ENCODE peak calls at places on chromosome 2, in nine cellular contexts. One of them, this sample, is unnamed.

GRCh38 chr2:125086313-125087184 is 1061.5 kb downstream of the CNTNAP5 start:
- DNase-seq in islet precursor cell: no peak
- DNase-seq in IMR-90: no peak
- DNase-seq in Ammon's horn: no peak
- DNase-seq in T1000: no peak
- DNase-seq in ureter: no peak
- DNase-seq in neural crest cell: no peak
- DNase-seq in stimulated activated CD8-positive, alpha-beta memory T cell treated with anti-CD3 and anti-CD28 coated beads, Interleukin-15, amount 100 ng/mL, for 48 hours: no peak
- DNase-seq in glomerular endothelial cell: no peak
- DNase-seq in this sample: no peak

GRCh38 chr2:120465012-120465700 is 119.2 kb downstream of the INHBB start:
- DNase-seq in neural crest cell: no peak
- DNase-seq in islet precursor cell: no peak
- DNase-seq in T1000: no peak
- DNase-seq in Ammon's horn: no peak
- DNase-seq in ureter: no peak
- DNase-seq in stimulated activated CD8-positive, alpha-beta memory T cell treated with anti-CD3 and anti-CD28 coated beads, Interleukin-15, amount 100 ng/mL, for 48 hours: no peak
- DNase-seq in glomerular endothelial cell: no peak
- DNase-seq in IMR-90: no peak
- DNase-seq in this sample: no peak

GRCh38 chr2:24076849-24077534 is 866 bp upstream of the SF3B6 start:
- DNase-seq in IMR-90: no peak
- DNase-seq in glomerular endothelial cell: no peak
- DNase-seq in ureter: no peak
- DNase-seq in neural crest cell: no peak
- DNase-seq in T1000: no peak
- DNase-seq in Ammon's horn: peak
- DNase-seq in stimulated activated CD8-positive, alpha-beta memory T cell treated with anti-CD3 and anti-CD28 coated beads, Interleukin-15, amount 100 ng/mL, for 48 hours: no peak
- DNase-seq in islet precursor cell: no peak
- DNase-seq in this sample: no peak

GRCh38 chr2:191754103-191754502 is 76.2 kb downstream of the NABP1 start:
- DNase-seq in Ammon's horn: no peak
- DNase-seq in T1000: no peak
- DNase-seq in islet precursor cell: no peak
- DNase-seq in glomerular endothelial cell: no peak
- DNase-seq in neural crest cell: no peak
- DNase-seq in ureter: no peak
- DNase-seq in IMR-90: no peak
- DNase-seq in stimulated activated CD8-positive, alpha-beta memory T cell treated with anti-CD3 and anti-CD28 coated beads, Interleukin-15, amount 100 ng/mL, for 48 hours: no peak
- DNase-seq in this sample: no peak

GRCh38 chr2:143015681-143016080 is 113.5 kb upstream of the ARHGAP15 start:
- DNase-seq in stimulated activated CD8-positive, alpha-beta memory T cell treated with anti-CD3 and anti-CD28 coated beads, Interleukin-15, amount 100 ng/mL, for 48 hours: no peak
- DNase-seq in IMR-90: peak
- DNase-seq in islet precursor cell: no peak
- DNase-seq in neural crest cell: no peak
- DNase-seq in T1000: no peak
- DNase-seq in Ammon's horn: no peak
- DNase-seq in ureter: no peak
- DNase-seq in glomerular endothelial cell: no peak
- DNase-seq in this sample: no peak

GRCh38 chr2:210873631-210874030 is 317.2 kb downstream of the CPS1 start:
- DNase-seq in IMR-90: no peak
- DNase-seq in islet precursor cell: no peak
- DNase-seq in neural crest cell: no peak
- DNase-seq in T1000: no peak
- DNase-seq in ureter: no peak
- DNase-seq in stimulated activated CD8-positive, alpha-beta memory T cell treated with anti-CD3 and anti-CD28 coated beads, Interleukin-15, amount 100 ng/mL, for 48 hours: no peak
- DNase-seq in glomerular endothelial cell: no peak
- DNase-seq in Ammon's horn: no peak
- DNase-seq in this sample: no peak

GRCh38 chr2:64654993-64655666 is 1.4 kb upstream of the SERTAD2 start:
- DNase-seq in islet precursor cell: no peak
- DNase-seq in ureter: no peak
- DNase-seq in Ammon's horn: no peak
- DNase-seq in T1000: no peak
- DNase-seq in stimulated activated CD8-positive, alpha-beta memory T cell treated with anti-CD3 and anti-CD28 coated beads, Interleukin-15, amount 100 ng/mL, for 48 hours: no peak
- DNase-seq in IMR-90: no peak
- DNase-seq in glomerular endothelial cell: no peak
- DNase-seq in neural crest cell: no peak
- DNase-seq in this sample: no peak

GRCh38 chr2:74080346-74080745 is 67.4 kb downstream of the BOLA3 start:
- DNase-seq in T1000: no peak
- DNase-seq in stimulated activated CD8-positive, alpha-beta memory T cell treated with anti-CD3 and anti-CD28 coated beads, Interleukin-15, amount 100 ng/mL, for 48 hours: no peak
- DNase-seq in islet precursor cell: no peak
- DNase-seq in neural crest cell: no peak
- DNase-seq in IMR-90: no peak
- DNase-seq in Ammon's horn: no peak
- DNase-seq in ureter: no peak
- DNase-seq in glomerular endothelial cell: no peak
- DNase-seq in this sample: no peak

GRCh38 chr2:1041012-1041805 is 90.6 kb downstream of the SNTG2 start:
- DNase-seq in islet precursor cell: no peak
- DNase-seq in Ammon's horn: no peak
- DNase-seq in IMR-90: no peak
- DNase-seq in glomerular endothelial cell: no peak
- DNase-seq in ureter: no peak
- DNase-seq in T1000: no peak
- DNase-seq in stimulated activated CD8-positive, alpha-beta memory T cell treated with anti-CD3 and anti-CD28 coated beads, Interleukin-15, amount 100 ng/mL, for 48 hours: no peak
- DNase-seq in neural crest cell: no peak
- DNase-seq in this sample: no peak

GRCh38 chr2:126832038-126832437 is 66.7 kb upstream of the TEX51 start:
- DNase-seq in T1000: no peak
- DNase-seq in Ammon's horn: no peak
- DNase-seq in neural crest cell: no peak
- DNase-seq in glomerular endothelial cell: no peak
- DNase-seq in IMR-90: no peak
- DNase-seq in ureter: peak
- DNase-seq in islet precursor cell: no peak
- DNase-seq in stimulated activated CD8-positive, alpha-beta memory T cell treated with anti-CD3 and anti-CD28 coated beads, Interleukin-15, amount 100 ng/mL, for 48 hours: no peak
- DNase-seq in this sample: no peak

GRCh38 chr2:106108351-106108750 is 85.8 kb downstream of the UXS1 start:
- DNase-seq in IMR-90: peak
- DNase-seq in stimulated activated CD8-positive, alpha-beta memory T cell treated with anti-CD3 and anti-CD28 coated beads, Interleukin-15, amount 100 ng/mL, for 48 hours: no peak
- DNase-seq in T1000: no peak
- DNase-seq in glomerular endothelial cell: no peak
- DNase-seq in Ammon's horn: peak
- DNase-seq in neural crest cell: no peak
- DNase-seq in islet precursor cell: peak
- DNase-seq in ureter: no peak
- DNase-seq in this sample: peak

GRCh38 chr2:106358081-106358480 is 110.1 kb downstream of the RGPD3 start:
- DNase-seq in T1000: no peak
- DNase-seq in glomerular endothelial cell: no peak
- DNase-seq in Ammon's horn: no peak
- DNase-seq in ureter: no peak
- DNase-seq in IMR-90: no peak
- DNase-seq in neural crest cell: no peak
- DNase-seq in stimulated activated CD8-positive, alpha-beta memory T cell treated with anti-CD3 and anti-CD28 coated beads, Interleukin-15, amount 100 ng/mL, for 48 hours: no peak
- DNase-seq in islet precursor cell: no peak
- DNase-seq in this sample: no peak

GRCh38 chr2:183541766-183542165 is 417.5 kb downstream of the NUP35 start:
- DNase-seq in IMR-90: no peak
- DNase-seq in islet precursor cell: peak
- DNase-seq in Ammon's horn: no peak
- DNase-seq in neural crest cell: no peak
- DNase-seq in ureter: no peak
- DNase-seq in T1000: peak
- DNase-seq in glomerular endothelial cell: no peak
- DNase-seq in stimulated activated CD8-positive, alpha-beta memory T cell treated with anti-CD3 and anti-CD28 coated beads, Interleukin-15, amount 100 ng/mL, for 48 hours: no peak
- DNase-seq in this sample: no peak

GRCh38 chr2:138423745-138424144 is 77.8 kb upstream of the SPOPL start:
- DNase-seq in IMR-90: no peak
- DNase-seq in neural crest cell: no peak
- DNase-seq in stimulated activated CD8-positive, alpha-beta memory T cell treated with anti-CD3 and anti-CD28 coated beads, Interleukin-15, amount 100 ng/mL, for 48 hours: no peak
- DNase-seq in islet precursor cell: no peak
- DNase-seq in ureter: no peak
- DNase-seq in Ammon's horn: no peak
- DNase-seq in T1000: no peak
- DNase-seq in glomerular endothelial cell: no peak
- DNase-seq in this sample: no peak

GRCh38 chr2:191977754-191978153 is 130.9 kb upstream of the CAVIN2 start:
- DNase-seq in IMR-90: no peak
- DNase-seq in ureter: no peak
- DNase-seq in neural crest cell: no peak
- DNase-seq in Ammon's horn: no peak
- DNase-seq in T1000: no peak
- DNase-seq in islet precursor cell: no peak
- DNase-seq in glomerular endothelial cell: no peak
- DNase-seq in stimulated activated CD8-positive, alpha-beta memory T cell treated with anti-CD3 and anti-CD28 coated beads, Interleukin-15, amount 100 ng/mL, for 48 hours: no peak
- DNase-seq in this sample: no peak

This sample was measured in GM04504.